ENCODE peak calls at places on chromosomes 4 and X, in six cellular contexts. One of them, this sample, is unnamed.

GRCh38 chr4:54063737-54064316 is 578 bp downstream of the CHIC2 start:
- DNase-seq in nephron progenitor cell: no peak
- DNase-seq in GM20000: peak
- DNase-seq in CD14-positive monocyte: peak
- DNase-seq in WTC11: peak
- DNase-seq in tibial nerve: peak
- DNase-seq in this sample: peak

GRCh38 chrX:18748499-18748898 is 41.1 kb downstream of the PPEF1 start:
- DNase-seq in tibial nerve: no peak
- DNase-seq in CD14-positive monocyte: no peak
- DNase-seq in GM20000: no peak
- DNase-seq in nephron progenitor cell: no peak
- DNase-seq in WTC11: no peak
- DNase-seq in this sample: no peak

GRCh38 chrX:40778861-40779575 is 43.7 kb upstream of the MED14 start:
- DNase-seq in GM20000: no peak
- DNase-seq in tibial nerve: no peak
- DNase-seq in nephron progenitor cell: no peak
- DNase-seq in WTC11: no peak
- DNase-seq in CD14-positive monocyte: no peak
- DNase-seq in this sample: no peak

GRCh38 chr4:11218692-11219091 is 210.0 kb downstream of the HS3ST1 start:
- DNase-seq in WTC11: no peak
- DNase-seq in nephron progenitor cell: no peak
- DNase-seq in CD14-positive monocyte: no peak
- DNase-seq in tibial nerve: no peak
- DNase-seq in GM20000: no peak
- DNase-seq in this sample: no peak

GRCh38 chr4:11746734-11747133 is 318.0 kb upstream of the HS3ST1 start:
- DNase-seq in WTC11: no peak
- DNase-seq in GM20000: no peak
- DNase-seq in CD14-positive monocyte: no peak
- DNase-seq in tibial nerve: no peak
- DNase-seq in nephron progenitor cell: no peak
- DNase-seq in this sample: no peak

GRCh38 chr4:55445921-55446577 is 50.3 kb downstream of the TMEM165 start:
- DNase-seq in GM20000: no peak
- DNase-seq in CD14-positive monocyte: no peak
- DNase-seq in nephron progenitor cell: no peak
- DNase-seq in WTC11: no peak
- DNase-seq in tibial nerve: no peak
- DNase-seq in this sample: no peak

GRCh38 chr4:76366737-76367136 is 54.2 kb downstream of the CCDC158 start:
- DNase-seq in CD14-positive monocyte: no peak
- DNase-seq in nephron progenitor cell: no peak
- DNase-seq in WTC11: no peak
- DNase-seq in tibial nerve: no peak
- DNase-seq in GM20000: no peak
- DNase-seq in this sample: no peak

GRCh38 chr4:125306533-125306932 is 8.2 kb upstream of the FAT4 start:
- DNase-seq in tibial nerve: no peak
- DNase-seq in nephron progenitor cell: no peak
- DNase-seq in CD14-positive monocyte: no peak
- DNase-seq in WTC11: no peak
- DNase-seq in GM20000: no peak
- DNase-seq in this sample: no peak

GRCh38 chr4:70280567-70280966 is 38.2 kb downstream of the CSN3 start:
- DNase-seq in tibial nerve: no peak
- DNase-seq in GM20000: no peak
- DNase-seq in nephron progenitor cell: no peak
- DNase-seq in WTC11: no peak
- DNase-seq in CD14-positive monocyte: no peak
- DNase-seq in this sample: no peak

GRCh38 chrX:24925430-24925829 is 90.3 kb downstream of the ARX start:
- DNase-seq in CD14-positive monocyte: no peak
- DNase-seq in WTC11: no peak
- DNase-seq in GM20000: no peak
- DNase-seq in tibial nerve: no peak
- DNase-seq in nephron progenitor cell: no peak
- DNase-seq in this sample: no peak

GRCh38 chr4:31307026-31307425 is 586.9 kb downstream of the PCDH7 start:
- DNase-seq in WTC11: no peak
- DNase-seq in nephron progenitor cell: no peak
- DNase-seq in CD14-positive monocyte: no peak
- DNase-seq in GM20000: no peak
- DNase-seq in tibial nerve: no peak
- DNase-seq in this sample: no peak

GRCh38 chr4:176549161-176549865 is 229.5 kb downstream of the SPCS3 start:
- DNase-seq in nephron progenitor cell: no peak
- DNase-seq in tibial nerve: no peak
- DNase-seq in CD14-positive monocyte: no peak
- DNase-seq in GM20000: no peak
- DNase-seq in WTC11: no peak
- DNase-seq in this sample: no peak

GRCh38 chrX:120839506-120839905 is 36.2 kb downstream of the CT47B1 start:
- DNase-seq in CD14-positive monocyte: no peak
- DNase-seq in GM20000: no peak
- DNase-seq in nephron progenitor cell: no peak
- DNase-seq in tibial nerve: no peak
- DNase-seq in WTC11: no peak
- DNase-seq in this sample: no peak

GRCh38 chr4:87114245-87115062 is 106.0 kb downstream of the KLHL8 start:
- DNase-seq in GM20000: no peak
- DNase-seq in tibial nerve: no peak
- DNase-seq in WTC11: peak
- DNase-seq in nephron progenitor cell: no peak
- DNase-seq in CD14-positive monocyte: no peak
- DNase-seq in this sample: no peak

GRCh38 chr4:103786014-103786413 is 66.2 kb upstream of the TACR3 start:
- DNase-seq in tibial nerve: no peak
- DNase-seq in WTC11: peak
- DNase-seq in CD14-positive monocyte: no peak
- DNase-seq in GM20000: peak
- DNase-seq in nephron progenitor cell: peak
- DNase-seq in this sample: no peak

GRCh38 chrX:71195959-71196727 is 26.9 kb upstream of the GJB1 start:
- DNase-seq in nephron progenitor cell: no peak
- DNase-seq in tibial nerve: no peak
- DNase-seq in WTC11: no peak
- DNase-seq in CD14-positive monocyte: no peak
- DNase-seq in GM20000: peak
- DNase-seq in this sample: peak

GRCh38 chr4:186932631-186933150 is 209.0 kb upstream of the FAT1 start:
- DNase-seq in WTC11: no peak
- DNase-seq in CD14-positive monocyte: no peak
- DNase-seq in tibial nerve: no peak
- DNase-seq in GM20000: no peak
- DNase-seq in nephron progenitor cell: no peak
- DNase-seq in this sample: no peak

GRCh38 chr4:68708566-68708965 is 38.1 kb upstream of the UGT2B15 start:
- DNase-seq in WTC11: no peak
- DNase-seq in nephron progenitor cell: no peak
- DNase-seq in GM20000: no peak
- DNase-seq in CD14-positive monocyte: no peak
- DNase-seq in tibial nerve: no peak
- DNase-seq in this sample: no peak

GRCh38 chr4:19304028-19304427 is 947.7 kb upstream of the SLIT2 start:
- DNase-seq in WTC11: no peak
- DNase-seq in tibial nerve: no peak
- DNase-seq in GM20000: no peak
- DNase-seq in nephron progenitor cell: no peak
- DNase-seq in CD14-positive monocyte: no peak
- DNase-seq in this sample: no peak

GRCh38 chr4:19309365-19309764 is 942.3 kb upstream of the SLIT2 start:
- DNase-seq in tibial nerve: no peak
- DNase-seq in WTC11: no peak
- DNase-seq in CD14-positive monocyte: no peak
- DNase-seq in nephron progenitor cell: no peak
- DNase-seq in GM20000: no peak
- DNase-seq in this sample: no peak
- TF ChIP-seq CTCF in tibial nerve: no peak
- TF ChIP-seq CTCF in WTC11: no peak
- TF ChIP-seq CTCF in CD14-positive monocyte: no peak
- TF ChIP-seq CTCF in nephron progenitor cell: no peak
- TF ChIP-seq CTCF in GM20000: no peak
- TF ChIP-seq CTCF in this sample: no peak

DNA sequence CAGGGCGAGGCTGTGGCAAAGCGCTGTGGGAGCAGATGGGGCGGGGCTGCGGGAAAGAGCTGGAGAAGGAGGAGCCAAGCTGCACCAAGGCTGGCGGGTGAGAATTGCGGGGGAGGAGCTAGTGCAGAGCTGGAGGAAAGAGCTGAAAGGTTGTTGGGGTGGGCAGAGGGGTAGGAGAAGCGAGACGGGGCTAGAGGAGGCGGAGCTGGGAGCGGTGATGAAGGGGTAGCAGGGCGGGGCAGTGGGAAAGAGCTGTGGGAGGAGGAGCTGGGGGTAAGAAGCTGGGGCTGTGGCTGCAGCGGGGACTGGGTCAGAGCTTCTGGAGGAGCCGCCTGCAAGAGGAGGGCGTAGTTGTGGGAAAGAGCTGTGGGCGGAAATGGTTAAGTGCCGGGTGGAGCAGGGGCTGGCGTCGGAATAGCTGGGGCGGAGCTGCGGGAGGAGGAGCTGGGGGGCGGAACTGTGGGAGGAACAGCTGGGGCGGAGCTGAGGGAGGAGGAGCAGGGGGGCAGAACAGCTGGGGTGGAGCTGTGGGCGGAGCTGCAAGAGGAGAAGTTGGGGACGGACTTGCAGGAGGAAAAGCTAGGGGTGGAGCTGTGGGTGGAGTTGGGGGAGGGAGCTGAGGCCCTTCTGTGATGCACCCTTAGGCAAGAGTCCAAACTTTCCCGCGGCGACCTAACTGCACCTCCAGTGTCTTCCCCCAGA is 1.9 kb upstream of the EOLA2 start:
- DNase-seq in CD14-positive monocyte: peak
- DNase-seq in WTC11: peak
- DNase-seq in nephron progenitor cell: peak
- DNase-seq in GM20000: peak
- DNase-seq in tibial nerve: peak
- DNase-seq in this sample: peak
- TF ChIP-seq CTCF in CD14-positive monocyte: no peak
- TF ChIP-seq CTCF in WTC11: no peak
- TF ChIP-seq CTCF in nephron progenitor cell: no peak
- TF ChIP-seq CTCF in GM20000: no peak
- TF ChIP-seq CTCF in tibial nerve: no peak
- TF ChIP-seq CTCF in this sample: no peak

DNA sequence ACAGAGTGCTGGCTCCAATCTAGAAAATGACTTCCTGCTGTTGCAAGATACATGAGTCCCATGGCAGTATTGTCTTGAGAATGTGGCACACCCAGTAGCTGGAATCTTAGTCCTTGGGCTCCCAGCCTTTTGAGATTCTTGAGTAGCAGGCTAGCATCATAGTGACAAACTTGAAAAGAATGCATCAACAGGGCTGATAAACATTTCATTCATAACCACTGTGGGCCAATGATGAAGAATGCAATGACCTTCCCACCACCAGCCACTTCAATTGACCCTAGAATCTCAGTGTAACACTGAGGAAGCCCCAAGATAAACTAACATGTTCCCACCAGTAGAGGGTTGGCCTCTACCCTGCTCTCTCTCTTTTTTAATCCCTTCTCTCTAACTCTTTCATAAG is 329.3 kb downstream of the GBA3 start:
- DNase-seq in WTC11: no peak
- DNase-seq in GM20000: no peak
- DNase-seq in tibial nerve: peak
- DNase-seq in CD14-positive monocyte: no peak
- DNase-seq in nephron progenitor cell: no peak
- DNase-seq in this sample: no peak
- TF ChIP-seq CTCF in WTC11: no peak
- TF ChIP-seq CTCF in GM20000: no peak
- TF ChIP-seq CTCF in tibial nerve: no peak
- TF ChIP-seq CTCF in CD14-positive monocyte: no peak
- TF ChIP-seq CTCF in nephron progenitor cell: no peak
- TF ChIP-seq CTCF in this sample: no peak

GRCh38 chr4:39530682-39531081 is 3.4 kb upstream of the UGDH start:
- DNase-seq in nephron progenitor cell: no peak
- DNase-seq in tibial nerve: no peak
- DNase-seq in WTC11: no peak
- DNase-seq in CD14-positive monocyte: no peak
- DNase-seq in GM20000: no peak
- DNase-seq in this sample: no peak
- TF ChIP-seq CTCF in nephron progenitor cell: no peak
- TF ChIP-seq CTCF in tibial nerve: no peak
- TF ChIP-seq CTCF in WTC11: no peak
- TF ChIP-seq CTCF in CD14-positive monocyte: no peak
- TF ChIP-seq CTCF in GM20000: no peak
- TF ChIP-seq CTCF in this sample: no peak

GRCh38 chr4:34878961-34879360 is 1365.4 kb downstream of the ARAP2 start:
- DNase-seq in GM20000: no peak
- DNase-seq in nephron progenitor cell: no peak
- DNase-seq in WTC11: no peak
- DNase-seq in CD14-positive monocyte: no peak
- DNase-seq in tibial nerve: no peak
- DNase-seq in this sample: no peak
- TF ChIP-seq CTCF in GM20000: no peak
- TF ChIP-seq CTCF in nephron progenitor cell: no peak
- TF ChIP-seq CTCF in WTC11: no peak
- TF ChIP-seq CTCF in CD14-positive monocyte: no peak
- TF ChIP-seq CTCF in tibial nerve: no peak
- TF ChIP-seq CTCF in this sample: no peak

DNA sequence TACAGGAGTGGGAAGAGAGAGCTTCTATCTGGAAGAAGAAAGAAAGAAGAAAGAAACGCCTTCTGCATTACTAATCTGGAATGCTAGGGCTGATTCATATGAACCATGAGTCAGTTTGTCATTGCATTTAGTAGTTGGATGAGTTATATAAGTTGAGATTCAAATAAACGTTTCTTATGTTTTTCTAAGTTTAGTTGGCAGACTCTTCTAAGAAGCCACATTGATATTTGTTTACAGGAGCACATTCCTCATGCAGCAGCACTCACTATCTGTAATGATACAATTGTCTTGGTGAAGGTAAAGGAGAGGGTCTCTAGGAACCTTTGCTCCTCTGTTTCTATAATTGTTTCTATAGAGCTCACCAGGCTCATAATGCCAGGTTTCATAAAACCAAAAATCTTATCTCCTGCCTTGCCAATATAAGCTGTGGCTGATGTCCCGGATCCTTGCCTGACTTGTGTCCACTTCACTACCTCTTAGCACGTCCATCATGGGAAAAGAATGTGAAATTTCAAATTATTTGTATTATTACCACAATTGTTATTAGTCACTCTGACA is 39.5 kb downstream of the HOPX start:
- DNase-seq in nephron progenitor cell: no peak
- DNase-seq in WTC11: no peak
- DNase-seq in tibial nerve: no peak
- DNase-seq in CD14-positive monocyte: no peak
- DNase-seq in GM20000: no peak
- DNase-seq in this sample: no peak
- TF ChIP-seq CTCF in nephron progenitor cell: no peak
- TF ChIP-seq CTCF in WTC11: no peak
- TF ChIP-seq CTCF in tibial nerve: no peak
- TF ChIP-seq CTCF in CD14-positive monocyte: no peak
- TF ChIP-seq CTCF in GM20000: no peak
- TF ChIP-seq CTCF in this sample: peak

GRCh38 chr4:123580981-123581664 is 184.5 kb downstream of the SPRY1 start:
- DNase-seq in GM20000: no peak
- DNase-seq in tibial nerve: no peak
- DNase-seq in WTC11: no peak
- DNase-seq in nephron progenitor cell: no peak
- DNase-seq in CD14-positive monocyte: no peak
- DNase-seq in this sample: no peak
- TF ChIP-seq CTCF in GM20000: no peak
- TF ChIP-seq CTCF in tibial nerve: no peak
- TF ChIP-seq CTCF in WTC11: no peak
- TF ChIP-seq CTCF in nephron progenitor cell: no peak
- TF ChIP-seq CTCF in CD14-positive monocyte: no peak
- TF ChIP-seq CTCF in this sample: no peak